ENCODE peak calls at places on chromosomes 7 and 10, in four cellular contexts. Z is lung, V is A549, P is esophagus squamous epithelium. G is an unnamed sample. For H3K4me1, the result is how much of the 10 kb centered on the place peaks cover.

GRCh38 chr7:42046483-42046882 is 190.5 kb downstream of the GLI3 start:
- DNase-seq in Z (no peak), V (no peak), P (no peak), G (no peak)

GRCh38 chr10:48881937-48882336 is 57.7 kb downstream of the LRRC18 start:
- DNase-seq in Z (peak), V (no peak), P (no peak), G (no peak)

GRCh38 chr10:69407621-69408301 is 9.0 kb downstream of the TACR2 start:
- DNase-seq in Z (no peak), V (peak), P (no peak), G (peak)

GRCh38 chr7:106094780-106095179 is 17.3 kb downstream of the SYPL1 start:
- DNase-seq in Z (no peak), V (no peak), P (no peak), G (no peak)

GRCh38 chr10:71548494-71548846 is 151.8 kb downstream of the CDH23 start:
- DNase-seq in Z (no peak), V (peak), P (no peak), G (peak)

GRCh38 chr10:50210876-50211275 is 40.4 kb downstream of the ASAH2 start:
- DNase-seq in Z (no peak), V (no peak), P (no peak), G (no peak)

GRCh38 chr10:61286695-61287094 is 166.5 kb downstream of the TMEM26 start:
- DNase-seq in Z (no peak), V (no peak), P (no peak), G (peak)

GRCh38 chr7:100735730-100736129 is 2.3 kb downstream of the ZAN start:
- DNase-seq in Z (no peak), V (no peak), P (no peak), G (no peak)

DNA sequence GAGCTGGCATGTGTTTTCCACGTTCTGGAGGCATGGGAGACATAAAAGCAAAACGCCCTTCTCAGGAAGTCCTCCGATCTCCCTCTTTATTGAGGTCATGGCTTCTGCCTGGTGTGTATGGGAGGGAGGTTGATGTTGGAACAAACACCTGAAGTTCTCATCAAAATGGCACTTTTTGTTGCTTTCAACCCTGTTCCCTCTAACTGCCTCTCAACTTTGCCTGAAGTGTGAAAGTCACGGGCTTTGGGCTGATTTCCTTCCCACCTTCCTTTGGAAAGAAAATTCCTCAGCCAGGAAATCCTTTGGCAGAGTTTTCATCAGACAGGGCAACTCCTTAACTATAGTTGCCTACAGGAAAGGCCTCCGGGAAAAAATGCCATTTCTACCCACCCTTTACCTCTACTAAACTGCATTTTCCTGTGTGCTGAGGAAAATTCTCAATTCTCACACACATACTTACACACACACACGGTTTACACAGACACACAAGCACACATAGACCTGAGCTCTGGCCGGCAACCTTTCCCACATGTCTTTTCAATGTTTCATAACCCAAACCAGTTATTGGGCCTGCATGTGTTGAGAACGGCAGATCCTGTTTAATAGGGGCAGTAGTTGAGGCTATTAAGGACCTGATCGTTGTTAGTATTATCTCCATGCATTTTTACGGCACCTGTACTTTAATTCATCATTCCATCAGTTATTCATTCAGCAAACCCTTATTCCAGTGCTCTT is 36.4 kb downstream of the CYP17A1 start:
- DNase-seq in Z (no peak), V (no peak), P (no peak), G (no peak)
- H3K4me1 ChIP-seq in Z (under half), V (under half), P (half or more), G (under half)

GRCh38 chr7:38630720-38631673 is at the start of gene AMPH:
- DNase-seq in Z (no peak), V (peak), P (no peak), G (no peak)

GRCh38 chr7:38625866-38626265 is 5.3 kb downstream of the AMPH start:
- DNase-seq in Z (no peak), V (no peak), P (no peak), G (no peak)

GRCh38 chr7:38632411-38632810 is 1.2 kb upstream of the AMPH start:
- DNase-seq in Z (no peak), V (no peak), P (no peak), G (no peak)

GRCh38 chr7:38628630-38629385 is 2.4 kb downstream of the AMPH start:
- DNase-seq in Z (no peak), V (no peak), P (no peak), G (no peak)

GRCh38 chr7:38629621-38630020 is 1.6 kb downstream of the AMPH start:
- DNase-seq in Z (no peak), V (no peak), P (no peak), G (no peak)
- H3K4me3 ChIP-seq in Z (no peak), V (no peak), P (no peak), G (no peak)

DNA sequence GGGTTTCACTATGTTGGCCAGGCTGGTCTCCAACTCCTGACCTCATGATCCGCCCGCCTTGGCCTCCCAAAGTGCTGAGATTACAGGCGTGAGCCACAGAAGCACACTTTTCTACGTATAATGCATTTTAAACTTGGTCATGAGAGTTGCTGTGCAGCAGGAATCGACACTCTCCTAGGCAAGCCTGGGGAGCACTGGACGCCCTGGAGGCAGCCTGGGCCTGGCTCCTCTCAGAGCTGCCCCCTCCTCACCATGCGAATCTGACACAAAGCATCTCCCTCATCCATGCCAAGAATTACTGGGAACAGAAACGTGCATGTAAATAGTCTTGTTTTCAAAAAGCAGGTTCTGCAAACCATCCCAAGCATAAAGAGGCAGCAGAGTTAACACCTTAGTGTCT is 69.2 kb downstream of the MAD1L1 start:
- DNase-seq in Z (no peak), V (no peak), P (no peak), G (no peak)
- H3K4me1 ChIP-seq in Z (under half), V (under half), P (under half), G (under half)

GRCh38 chr7:94375713-94376112 is 19.0 kb upstream of the COL1A2 start:
- DNase-seq in Z (no peak), V (no peak), P (no peak), G (peak)
- H3K4me3 ChIP-seq in Z (no peak), V (no peak), P (no peak), G (no peak)

GRCh38 chr10:44068716-44069482 is 316.0 kb downstream of the CXCL12 start:
- DNase-seq in Z (no peak), V (no peak), P (no peak), G (no peak)
- H3K4me1 ChIP-seq in Z (under half), V (under half), P (under half), G (under half)

GRCh38 chr10:17225823-17226222 is 2.2 kb upstream of the VIM start:
- DNase-seq in Z (no peak), V (no peak), P (no peak), G (no peak)

GRCh38 chr10:17228081-17229015 is at the start of gene VIM:
- DNase-seq in Z (peak), V (peak), P (peak), G (peak)

GRCh38 chr10:17227367-17228080 is 517 bp upstream of the VIM start:
- DNase-seq in Z (no peak), V (peak), P (no peak), G (peak)

GRCh38 chr10:17229016-17229716 is 1.1 kb downstream of the VIM start:
- DNase-seq in Z (peak), V (peak), P (peak), G (peak)

DNA sequence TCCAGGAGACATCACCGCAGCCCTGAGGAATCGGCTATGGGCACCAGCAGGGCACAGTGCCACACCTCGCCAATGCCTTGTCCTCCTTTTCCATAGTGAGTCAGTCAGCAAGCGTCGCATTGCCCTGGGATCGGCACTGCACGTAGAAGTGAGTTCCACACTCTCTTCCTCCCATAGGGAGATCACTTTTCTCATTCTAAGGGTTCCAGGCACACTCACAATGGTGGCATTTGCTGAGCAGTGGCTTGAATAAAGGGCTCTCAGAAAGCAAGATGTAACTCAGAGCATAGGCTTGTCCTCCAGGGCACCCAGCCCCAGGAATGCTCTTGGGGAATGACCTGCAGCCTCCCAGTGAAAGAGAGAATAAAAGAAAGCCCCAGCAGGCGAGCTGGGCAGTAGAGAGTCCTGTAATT is 1.1 kb upstream of the VIM start:
- DNase-seq in Z (no peak), V (no peak), P (no peak), G (no peak)
- H3K4me3 ChIP-seq in Z (no peak), V (no peak), P (peak), G (no peak)

GRCh38 chr7:5631185-5631584 is 150.3 kb downstream of the RNF216 start:
- DNase-seq in Z (no peak), V (no peak), P (no peak), G (no peak)
- H3K4me1 ChIP-seq in Z (under half), V (under half), P (under half), G (under half)

DNA sequence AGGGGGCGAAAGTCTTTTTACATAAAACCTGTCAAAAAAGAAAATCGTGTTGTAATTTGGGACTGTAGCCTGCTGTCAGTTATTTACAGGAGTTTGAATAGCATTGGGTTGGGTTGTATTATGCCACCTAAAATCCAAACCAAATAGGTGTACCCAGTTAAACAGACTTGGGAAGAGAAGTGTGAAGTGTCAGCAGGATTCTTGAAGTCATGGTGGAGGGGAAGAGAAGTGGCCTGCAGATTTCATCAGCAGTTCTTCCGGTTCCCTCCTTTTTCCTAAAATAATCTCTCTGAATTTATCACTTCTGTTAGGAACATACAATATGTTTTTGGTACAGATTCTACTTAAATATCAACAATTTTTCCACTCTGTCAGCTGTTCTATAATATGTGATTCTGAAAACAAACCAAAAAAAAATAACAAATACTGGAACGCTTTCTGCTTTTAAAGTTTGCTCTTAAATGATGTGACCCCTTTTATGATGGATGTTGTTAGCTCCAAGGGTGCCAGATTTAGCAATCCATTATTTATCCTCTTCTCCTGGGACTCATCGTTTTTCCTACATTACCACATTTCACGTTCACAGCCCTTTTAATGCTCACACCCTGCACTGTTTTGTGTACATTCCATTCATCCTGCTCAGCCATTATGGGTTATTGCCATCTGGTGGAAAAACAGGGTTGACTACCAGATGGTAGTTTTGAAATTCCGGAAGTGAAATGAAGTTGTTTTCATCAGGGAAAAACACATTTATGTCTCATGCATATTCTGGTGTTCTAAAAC is 18.7 kb upstream of the ARHGAP12 start:
- DNase-seq in Z (no peak), V (peak), P (no peak), G (no peak)
- H3K4me3 ChIP-seq in Z (no peak), V (no peak), P (no peak), G (no peak)

DNA sequence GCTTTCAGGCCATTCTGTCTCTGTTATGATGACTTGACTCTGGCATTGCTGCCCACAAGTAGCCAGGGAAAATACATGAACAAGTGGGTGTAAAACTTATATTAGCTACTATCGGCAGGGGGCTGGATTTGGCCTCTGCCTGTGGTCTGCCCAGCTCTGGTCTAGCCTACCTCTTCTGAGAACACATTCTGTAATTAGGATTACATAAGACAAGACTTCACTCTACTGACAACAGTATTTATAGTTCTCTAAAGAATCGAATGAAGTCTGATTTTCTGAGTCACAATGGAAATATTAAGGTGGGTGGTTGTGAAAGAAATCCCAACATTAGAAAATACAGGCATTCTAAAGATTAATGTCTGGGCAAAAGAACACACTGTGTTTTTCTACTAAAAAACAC is 55.5 kb downstream of the DLD start:
- DNase-seq in Z (no peak), V (no peak), P (no peak), G (no peak)
- H3K4me1 ChIP-seq in Z (under half), V (half or more), P (under half), G (under half)

G was measured in DND-41.